ENCODE peak calls at places on chromosomes 5 and 9, in four cellular contexts. F is suprapubic skin, A is H9, Z is PC-3. V is an unnamed sample. For H3K9me3, the result is how much of the 10 kb centered on the place peaks cover.

GRCh38 chr9:19446361-19446861 is 37.6 kb downstream of the ACER2 start:
- DNase-seq in F (no peak), A (peak), Z (no peak), V (peak)

GRCh38 chr9:5140151-5140550 is 45.3 kb downstream of the INSL6 start:
- DNase-seq in F (no peak), A (no peak), Z (no peak), V (no peak)

GRCh38 chr9:78325343-78325742 is 28.4 kb downstream of the PSAT1 start:
- DNase-seq in F (no peak), A (no peak), Z (no peak), V (no peak)

GRCh38 chr9:97307091-97307490 is 368 bp upstream of the CCDC180 start:
- DNase-seq in F (no peak), A (peak), Z (no peak), V (peak)

GRCh38 chr9:18207735-18208134 is 266.2 kb upstream of the ADAMTSL1 start:
- DNase-seq in F (no peak), A (no peak), Z (no peak), V (no peak)

GRCh38 chr9:106376689-106377088 is 486.3 kb upstream of the ZNF462 start:
- DNase-seq in F (no peak), A (no peak), Z (peak), V (no peak)

GRCh38 chr9:93092171-93092991 is 3.6 kb upstream of the CARD19 start:
- DNase-seq in F (peak), A (peak), Z (no peak), V (peak)

GRCh38 chr5:132655821-132656773 is 1.9 kb upstream of the IL13 start:
- DNase-seq in F (no peak), A (peak), Z (no peak), V (peak)

GRCh38 chr5:116613445-116613844 is 38.8 kb upstream of the SEMA6A start:
- DNase-seq in F (no peak), A (no peak), Z (no peak), V (no peak)

GRCh38 chr5:143569213-143569663 is 165.8 kb upstream of the NR3C1 start:
- DNase-seq in F (no peak), A (no peak), Z (no peak), V (no peak)

GRCh38 chr5:174251305-174251704 is 205.8 kb downstream of the NSG2 start:
- DNase-seq in F (no peak), A (no peak), Z (no peak), V (no peak)

GRCh38 chr5:174243904-174244303 is 198.4 kb downstream of the NSG2 start:
- DNase-seq in F (no peak), A (no peak), Z (no peak), V (no peak)

GRCh38 chr5:174246743-174247142 is 201.2 kb downstream of the NSG2 start:
- DNase-seq in F (no peak), A (no peak), Z (no peak), V (no peak)

GRCh38 chr5:174245506-174245905 is 200.0 kb downstream of the NSG2 start:
- DNase-seq in F (no peak), A (no peak), Z (no peak), V (no peak)

GRCh38 chr5:174247239-174247638 is 201.7 kb downstream of the NSG2 start:
- DNase-seq in F (no peak), A (no peak), Z (no peak), V (no peak)
- H3K27ac ChIP-seq in F (no peak), A (no peak), Z (no peak), V (no peak)

GRCh38 chr5:139872052-139872766 is 76.6 kb downstream of the PSD2 start:
- DNase-seq in F (no peak), A (no peak), Z (no peak), V (peak)
- TF ChIP-seq CTCF in F (no peak), A (peak), Z (peak), V (peak)

DNA sequence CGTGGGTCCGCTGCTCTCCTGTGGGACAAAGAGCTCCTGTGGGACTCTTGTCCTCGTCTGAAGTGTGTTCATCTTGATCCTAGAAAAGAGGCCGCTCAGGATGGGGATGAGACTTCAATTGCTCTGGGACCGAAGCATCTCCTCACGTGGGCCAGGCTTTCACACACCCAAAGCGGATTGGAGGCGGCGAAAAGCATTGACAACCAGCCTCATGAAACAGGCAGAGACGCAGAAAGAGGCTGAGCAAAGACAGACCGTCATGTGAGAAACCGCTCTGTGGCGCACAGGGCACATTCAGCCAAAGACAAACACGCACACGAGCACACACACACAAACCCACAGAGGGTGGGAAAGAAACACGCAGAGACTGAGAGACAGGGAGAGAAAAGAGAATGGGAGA is 479.5 kb downstream of the SPATA31A7 start:
- DNase-seq in F (peak), A (peak), Z (no peak), V (no peak)
- H3K9me3 ChIP-seq in F (under half), A (half or more), Z (under half), V (under half)

DNA sequence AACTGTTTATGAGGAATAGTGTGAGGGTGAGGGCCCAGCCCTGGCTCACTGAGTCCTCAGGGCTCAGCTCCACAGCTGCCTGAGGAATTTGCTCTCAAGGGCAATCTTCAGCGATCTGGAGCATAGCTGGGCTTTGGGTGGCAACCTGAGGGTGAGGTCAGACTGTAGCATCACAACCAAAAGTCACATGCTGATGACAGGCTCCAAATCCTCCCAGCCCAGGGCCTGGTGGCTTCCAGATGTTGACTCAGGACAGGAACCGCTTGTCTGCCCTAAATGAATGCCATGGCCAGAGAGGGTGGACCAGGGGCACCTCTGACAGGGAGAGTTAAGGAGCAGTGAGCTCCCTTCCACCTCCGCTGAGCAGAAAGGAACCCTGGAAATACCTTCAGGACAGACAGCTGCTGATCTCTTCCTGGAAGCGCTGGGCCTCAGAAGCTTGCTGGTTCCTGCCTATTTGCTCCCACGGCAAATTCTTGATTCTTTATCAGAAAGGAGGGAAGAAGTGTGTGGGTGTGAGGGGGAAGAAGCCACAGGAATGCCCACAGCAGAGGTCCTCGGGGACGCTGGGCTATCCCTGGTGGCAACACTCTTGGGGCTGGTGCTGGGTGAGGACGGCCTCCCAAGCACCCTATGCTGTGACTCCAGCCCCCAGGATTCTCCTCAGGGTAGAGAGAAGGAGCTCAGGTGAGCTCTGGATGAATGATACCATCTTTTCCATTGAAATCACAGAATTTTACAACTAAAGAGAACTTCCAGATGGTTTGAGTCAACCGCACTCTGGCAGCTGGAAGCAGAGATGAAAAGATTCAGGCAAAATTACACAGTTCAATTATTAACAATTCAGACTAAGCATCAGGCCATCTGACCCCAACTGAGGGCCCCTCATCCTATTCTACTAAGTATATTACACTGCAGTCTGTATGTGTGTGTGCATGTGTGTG is 13.8 kb upstream of the CTSL start:
- DNase-seq in F (peak), A (no peak), Z (no peak), V (peak)
- H3K27ac ChIP-seq in F (peak), A (no peak), Z (peak), V (no peak)

DNA sequence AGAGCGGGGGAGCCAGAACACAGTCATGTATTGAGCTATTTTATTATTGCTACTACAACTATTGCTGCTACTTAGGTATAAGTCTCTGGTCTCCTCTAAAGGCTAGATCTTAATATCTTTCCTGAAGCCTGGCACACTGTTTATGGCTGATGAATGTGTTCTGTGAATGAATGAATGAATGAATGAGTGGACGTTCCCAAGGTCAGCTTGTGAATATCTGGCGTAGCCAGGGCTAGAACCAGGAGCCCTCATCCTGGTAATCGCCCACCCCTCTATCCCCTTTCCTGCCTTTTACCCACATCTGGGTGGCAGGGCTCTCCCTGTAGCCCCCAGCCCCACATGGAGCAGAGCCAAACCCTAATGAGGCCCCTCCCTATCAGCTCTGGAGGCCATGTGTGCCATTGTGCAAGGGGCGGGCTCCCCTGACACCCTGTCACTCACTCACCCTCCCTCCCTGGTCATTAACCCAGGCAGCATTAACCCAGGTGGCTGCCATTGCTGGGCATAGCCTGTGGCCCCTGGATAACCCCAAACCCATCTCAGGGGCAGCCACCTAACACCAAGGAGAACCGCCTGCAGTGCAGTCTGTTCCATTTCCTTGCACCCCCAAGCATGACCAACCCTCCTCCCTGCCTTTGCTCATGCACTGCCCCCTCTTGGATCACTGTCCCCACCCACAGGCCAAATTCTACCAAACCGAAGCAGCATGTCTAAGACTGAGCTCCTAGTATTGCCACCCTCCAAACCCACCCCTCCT is 2.0 kb upstream of the AKNA start:
- DNase-seq in F (no peak), A (no peak), Z (no peak), V (peak)
- TF ChIP-seq CTCF in F (no peak), A (no peak), Z (no peak), V (no peak)

GRCh38 chr9:138111607-138112006 is 234.0 kb downstream of the CACNA1B start:
- DNase-seq in F (no peak), A (no peak), Z (no peak), V (no peak)
- H3K9me3 ChIP-seq in F (under half), A (under half), Z (under half), V (under half)

GRCh38 chr5:33764786-33765185 is 127.0 kb downstream of the ADAMTS12 start:
- DNase-seq in F (no peak), A (no peak), Z (no peak), V (no peak)
- H3K27ac ChIP-seq in F (no peak), A (no peak), Z (no peak), V (no peak)

GRCh38 chr5:129094087-129094923 is at the start of gene ISOC1:
- DNase-seq in F (peak), A (peak), Z (peak), V (peak)
- TF ChIP-seq CTCF in F (no peak), A (peak), Z (peak), V (peak)

GRCh38 chr5:6181871-6182270 is 196.5 kb downstream of the MED10 start:
- DNase-seq in F (no peak), A (no peak), Z (no peak), V (no peak)

GRCh38 chr5:6180231-6180872 is 198.0 kb downstream of the MED10 start:
- DNase-seq in F (no peak), A (no peak), Z (no peak), V (no peak)

GRCh38 chr5:6182271-6182815 is 196.0 kb downstream of the MED10 start:
- DNase-seq in F (no peak), A (no peak), Z (no peak), V (no peak)

GRCh38 chr5:6183391-6184390 is 194.7 kb downstream of the MED10 start:
- DNase-seq in F (no peak), A (no peak), Z (no peak), V (no peak)

DNA sequence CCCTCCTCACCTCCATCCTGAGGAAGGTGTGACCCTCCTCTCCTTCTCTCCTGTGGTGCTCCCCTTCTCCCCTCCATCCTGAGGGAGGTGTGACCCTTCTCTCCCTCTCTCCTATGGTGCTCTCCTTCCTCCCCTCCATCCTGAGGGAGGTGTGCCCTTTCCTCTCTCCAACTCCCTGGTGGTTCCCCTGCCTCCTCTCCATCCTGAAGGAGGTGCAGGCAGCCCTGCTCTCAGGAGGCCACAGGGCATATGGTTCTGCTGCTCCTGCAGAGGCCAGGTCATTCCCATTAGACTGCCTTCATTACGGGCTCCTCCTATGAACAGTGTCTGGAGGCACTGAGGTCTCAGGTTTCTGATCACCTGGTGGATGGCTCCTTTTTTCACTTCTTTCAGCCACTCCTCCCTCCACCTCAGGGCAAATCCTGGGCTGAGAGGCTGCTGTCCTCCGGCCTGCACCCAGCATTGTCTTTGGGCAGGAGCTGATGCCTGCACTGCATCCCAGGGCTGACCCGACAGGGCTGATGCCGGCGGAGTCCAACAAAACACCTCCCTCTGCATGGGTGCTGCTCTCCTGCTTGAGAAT is 197.1 kb downstream of the MED10 start:
- DNase-seq in F (no peak), A (peak), Z (peak), V (peak)
- H3K9me3 ChIP-seq in F (under half), A (under half), Z (under half), V (under half)

DNA sequence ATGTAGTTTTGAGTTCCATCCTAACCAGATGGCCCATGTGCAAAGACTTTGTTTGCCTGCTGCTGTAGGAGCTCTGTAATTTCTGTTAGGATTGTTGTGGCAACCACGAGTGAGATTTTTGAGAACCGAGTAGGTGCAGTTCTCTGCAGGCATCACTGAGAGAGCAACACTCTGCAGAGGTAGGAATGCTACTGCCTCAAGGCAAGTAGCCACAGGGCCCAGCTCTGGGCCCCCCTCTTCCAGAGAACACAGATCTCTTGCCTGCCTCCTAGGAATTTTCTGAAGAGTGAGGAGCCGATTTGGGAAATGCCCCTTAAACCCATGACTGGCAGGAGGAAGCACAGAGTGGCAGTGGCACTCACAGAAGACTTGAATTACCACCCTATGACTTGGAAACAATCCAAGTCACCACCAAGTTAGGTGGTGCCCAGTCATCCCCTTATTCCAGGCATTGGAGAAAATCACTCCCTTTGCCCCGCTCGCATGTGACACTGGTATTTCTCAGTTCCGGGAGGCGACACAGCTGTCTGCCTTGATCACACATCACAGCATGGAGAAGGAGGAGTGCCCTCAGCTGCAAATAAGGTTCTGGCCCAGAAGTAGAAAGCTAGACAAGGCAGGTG is 52.5 kb upstream of the SLC2A8 start:
- DNase-seq in F (no peak), A (no peak), Z (no peak), V (no peak)
- H3K27ac ChIP-seq in F (no peak), A (no peak), Z (no peak), V (no peak)

V was measured in endodermal cell.